ENCODE peak calls at places on chromosomes 1 and 21, in six cellular contexts. R is transverse colon, M is sigmoid colon, Z is suprapubic skin, H is prostate gland, A is GM23338. Y is an unnamed sample.

GRCh38 chr1:77888429-77889239 is at the start of gene NEXN:
- DNase-seq in R (peak; percentile 58), M (peak; percentile 93), Z (peak; percentile 80), H (peak; percentile 43), A (peak; percentile 88), Y (peak; percentile 39)

GRCh38 chr21:44709426-44710293 is 1.7 kb downstream of the TSPEAR start:
- DNase-seq in R (no peak), M (no peak), Z (peak; percentile 46), H (no peak), A (peak; percentile 48), Y (no peak)

GRCh38 chr21:41966872-41967621 is 13.2 kb upstream of the C2CD2 start:
- DNase-seq in R (no peak), M (no peak), Z (peak; percentile 40), H (no peak), A (no peak), Y (no peak)

GRCh38 chr21:45459171-45460010 is 54.4 kb downstream of the COL18A1 start:
- DNase-seq in R (no peak), M (peak; percentile 57), Z (peak; percentile 49), H (no peak), A (no peak), Y (no peak)

GRCh38 chr1:151839457-151840409 is at the start of gene C2CD4D:
- DNase-seq in R (peak; percentile 87), M (no peak), Z (peak; percentile 75), H (peak; percentile 79), A (peak; percentile 89), Y (no peak)

GRCh38 chr21:36150192-36150711 is 6.4 kb upstream of the DOP1B start:
- DNase-seq in R (no peak), M (peak; percentile 84), Z (no peak), H (no peak), A (no peak), Y (no peak)

GRCh38 chr1:43711049-43711448 is 3.7 kb downstream of the ST3GAL3 start:
- DNase-seq in R (no peak), M (no peak), Z (no peak), H (no peak), A (no peak), Y (no peak)

GRCh38 chr1:245121523-245121922 is 33.3 kb upstream of the KIF26B start:
- DNase-seq in R (no peak), M (peak; percentile 48), Z (no peak), H (no peak), A (peak; percentile 51), Y (no peak)

GRCh38 chr1:17117451-17118265 is 1.6 kb downstream of the PADI2 start:
- DNase-seq in R (no peak), M (no peak), Z (no peak), H (no peak), A (no peak), Y (no peak)

GRCh38 chr1:33168556-33169289 is 13.1 kb downstream of the TRIM62 start:
- DNase-seq in R (no peak), M (no peak), Z (no peak), H (no peak), A (no peak), Y (no peak)

GRCh38 chr1:248807067-248807737 is 18.5 kb downstream of the SH3BP5L start:
- DNase-seq in R (peak; percentile 74), M (no peak), Z (no peak), H (no peak), A (peak; percentile 83), Y (peak; percentile 59)

GRCh38 chr1:245807954-245808719 is 653.4 kb downstream of the KIF26B start:
- DNase-seq in R (no peak), M (no peak), Z (no peak), H (no peak), A (no peak), Y (no peak)

GRCh38 chr21:31684918-31685317 is 25.4 kb downstream of the SOD1 start:
- DNase-seq in R (no peak), M (no peak), Z (no peak), H (no peak), A (no peak), Y (no peak)

GRCh38 chr1:162939035-162939434 is 78.1 kb upstream of the CCDC190 start:
- DNase-seq in R (no peak), M (no peak), Z (no peak), H (no peak), A (no peak), Y (no peak)

GRCh38 chr1:111030590-111030989 is 66.9 kb upstream of the LRIF1 start:
- DNase-seq in R (peak; percentile 48), M (no peak), Z (no peak), H (peak; percentile 7), A (peak; percentile 87), Y (no peak)

GRCh38 chr1:157734328-157734727 is 33.8 kb upstream of the FCRL3 start:
- DNase-seq in R (no peak), M (no peak), Z (no peak), H (no peak), A (no peak), Y (no peak)

GRCh38 chr1:225700164-225700740 is 47.3 kb upstream of the ENAH start:
- DNase-seq in R (no peak), M (no peak), Z (no peak), H (peak; percentile 70), A (no peak), Y (no peak)

GRCh38 chr1:157124855-157125254 is 13.3 kb downstream of the ETV3 start:
- DNase-seq in R (no peak), M (no peak), Z (no peak), H (no peak), A (no peak), Y (no peak)

GRCh38 chr1:208747979-208748378 is 503.8 kb upstream of the PLXNA2 start:
- DNase-seq in R (no peak), M (no peak), Z (no peak), H (no peak), A (no peak), Y (no peak)

GRCh38 chr1:160169553-160170399 is 18.4 kb downstream of the ATP1A4 start:
- DNase-seq in R (no peak), M (no peak), Z (no peak), H (no peak), A (peak; percentile 96), Y (peak; percentile 37)

GRCh38 chr21:26437326-26438009 is 135.6 kb downstream of the CYYR1 start:
- DNase-seq in R (no peak), M (no peak), Z (no peak), H (no peak), A (peak; percentile 24), Y (no peak)

GRCh38 chr1:162033445-162033844 is 9.8 kb upstream of the OLFML2B start:
- DNase-seq in R (no peak), M (peak; percentile 85), Z (no peak), H (no peak), A (no peak), Y (no peak)

GRCh38 chr1:26999440-26999987 is 6.0 kb downstream of the TRNP1 start:
- DNase-seq in R (peak; percentile 66), M (peak; percentile 96), Z (peak; percentile 76), H (peak; percentile 72), A (peak; percentile 99), Y (no peak)

GRCh38 chr1:230105754-230106625 is 39.0 kb downstream of the GALNT2 start:
- DNase-seq in R (no peak), M (no peak), Z (no peak), H (no peak), A (no peak), Y (no peak)

GRCh38 chr1:158720620-158721019 is at the start of gene OR6K3:
- DNase-seq in R (no peak), M (no peak), Z (no peak), H (no peak), A (no peak), Y (no peak)

GRCh38 chr1:62687903-62688686 is at the start of gene DOCK7:
- DNase-seq in R (peak; percentile 85), M (peak; percentile 86), Z (peak; percentile 76), H (peak; percentile 64), A (peak; percentile 93), Y (peak; percentile 70)

GRCh38 chr1:184822267-184822666 is 67.6 kb upstream of the EDEM3 start:
- DNase-seq in R (no peak), M (no peak), Z (no peak), H (no peak), A (no peak), Y (no peak)

GRCh38 chr1:66291047-66291864 is 242.7 kb upstream of the SGIP1 start:
- DNase-seq in R (no peak), M (no peak), Z (no peak), H (no peak), A (no peak), Y (no peak)
- TF ChIP-seq POLR2AphosphoS5 in R (no peak), M (no peak), Z (no peak), H (peak; percentile 37), A (no peak), Y (no peak)

GRCh38 chr1:9231648-9232332 is 2.8 kb upstream of the H6PD start:
- DNase-seq in R (no peak), M (no peak), Z (no peak), H (no peak), A (no peak), Y (no peak)

GRCh38 chr1:9234223-9235122 is at the start of gene H6PD:
- DNase-seq in R (peak; percentile 90), M (peak; percentile 92), Z (peak; percentile 90), H (peak; percentile 73), A (peak; percentile 88), Y (peak; percentile 95)

GRCh38 chr1:9235123-9235513 is 544 bp downstream of the H6PD start:
- DNase-seq in R (no peak), M (no peak), Z (no peak), H (no peak), A (peak; percentile 71), Y (no peak)

GRCh38 chr1:9233942-9234222 is 692 bp upstream of the H6PD start:
- DNase-seq in R (no peak), M (no peak), Z (no peak), H (no peak), A (no peak), Y (no peak)

GRCh38 chr1:9233241-9233941 is 1.2 kb upstream of the H6PD start:
- DNase-seq in R (peak; percentile 68), M (peak; percentile 95), Z (peak; percentile 95), H (peak; percentile 32), A (no peak), Y (no peak)
- TF ChIP-seq POLR2AphosphoS5 in R (peak; percentile 54), M (peak; percentile 61), Z (peak; percentile 87), H (peak; percentile 23), A (no peak), Y (no peak)

GRCh38 chr1:51331206-51332100 is 1.1 kb upstream of the TTC39A start:
- DNase-seq in R (peak; percentile 52), M (no peak), Z (no peak), H (peak; percentile 49), A (peak; percentile 60), Y (peak; percentile 49)
- TF ChIP-seq POLR2AphosphoS5 in R (peak; percentile 27), M (no peak), Z (no peak), H (peak; percentile 71), A (no peak), Y (no peak)

DNA sequence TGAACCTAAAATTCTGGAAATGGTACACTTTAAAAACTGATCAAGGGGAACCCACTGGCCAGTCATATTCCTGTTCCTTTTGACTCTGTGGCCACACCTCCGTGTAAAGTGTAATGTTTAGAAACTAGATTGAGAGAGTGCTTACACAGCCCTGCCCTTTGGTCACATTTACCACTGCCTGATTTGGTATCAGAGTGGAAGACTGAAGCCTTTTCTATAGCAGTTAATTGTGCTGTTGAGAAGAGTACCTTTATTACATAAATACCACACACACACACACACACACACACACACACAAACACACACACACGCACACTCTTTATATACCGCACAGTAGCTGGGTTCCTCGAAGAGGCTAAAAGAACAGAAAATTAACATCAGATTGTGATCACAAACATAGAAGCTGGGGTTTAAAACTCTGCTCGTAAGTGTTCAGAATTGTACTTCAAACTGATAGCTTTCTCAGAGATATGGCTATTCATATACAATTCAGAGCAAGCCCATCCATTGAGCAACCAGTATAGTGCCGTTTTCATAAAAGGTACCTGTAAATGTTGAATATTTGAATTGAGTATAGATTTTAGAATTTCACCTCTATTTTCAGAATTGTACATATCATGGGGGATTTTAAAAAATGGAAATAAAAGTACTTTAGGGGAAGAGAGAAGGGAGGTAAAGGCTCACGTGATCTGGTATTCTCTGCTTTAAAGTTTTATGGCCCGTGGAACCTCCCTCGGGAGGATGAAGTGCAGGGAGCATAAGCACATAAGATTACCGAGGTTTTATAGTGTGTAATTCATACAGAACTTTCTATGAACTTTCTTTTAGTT is 37.5 kb downstream of the CAMTA1 start:
- DNase-seq in R (peak; percentile 61), M (no peak), Z (no peak), H (no peak), A (no peak), Y (peak; percentile 19)
- TF ChIP-seq POLR2AphosphoS5 in R (peak; percentile 26), M (no peak), Z (no peak), H (no peak), A (no peak), Y (no peak)

Y was measured in GM12891.